ENCODE peak calls at places on chromosomes 16 and 17, in four cellular contexts. One of them, this sample, is unnamed.

GRCh38 chr17:21470861-21471260 is 94.7 kb downstream of the KCNJ12 start:
- DNase-seq in HAP-1: no peak
- DNase-seq in CD4-positive, CD25-positive, alpha-beta regulatory T cell: no peak
- DNase-seq in lung: no peak
- DNase-seq in this sample: no peak

GRCh38 chr17:83177611-83178532 is 98.5 kb downstream of the METRNL start:
- DNase-seq in lung: peak; percentile 26
- DNase-seq in CD4-positive, CD25-positive, alpha-beta regulatory T cell: no peak
- DNase-seq in HAP-1: no peak
- DNase-seq in this sample: no peak

GRCh38 chr17:77087650-77088454 is 52.9 kb upstream of the SEC14L1 start:
- DNase-seq in lung: no peak
- DNase-seq in HAP-1: no peak
- DNase-seq in CD4-positive, CD25-positive, alpha-beta regulatory T cell: no peak
- DNase-seq in this sample: no peak

GRCh38 chr17:43855061-43855460 is 8.1 kb downstream of the CD300LG start:
- DNase-seq in HAP-1: no peak
- DNase-seq in CD4-positive, CD25-positive, alpha-beta regulatory T cell: no peak
- DNase-seq in lung: no peak
- DNase-seq in this sample: no peak

GRCh38 chr16:78444-79145 is 570 bp downstream of the MPG start:
- DNase-seq in HAP-1: no peak
- DNase-seq in lung: no peak
- DNase-seq in CD4-positive, CD25-positive, alpha-beta regulatory T cell: no peak
- DNase-seq in this sample: no peak

GRCh38 chr16:58467915-58468314 is 32.0 kb upstream of the NDRG4 start:
- DNase-seq in lung: no peak
- DNase-seq in HAP-1: no peak
- DNase-seq in CD4-positive, CD25-positive, alpha-beta regulatory T cell: no peak
- DNase-seq in this sample: no peak

GRCh38 chr17:50562266-50563094 is 2.0 kb downstream of the CACNA1G start:
- DNase-seq in lung: no peak
- DNase-seq in CD4-positive, CD25-positive, alpha-beta regulatory T cell: peak; percentile 19
- DNase-seq in HAP-1: no peak
- DNase-seq in this sample: no peak

GRCh38 chr17:77058016-77058415 is 82.8 kb upstream of the SEC14L1 start:
- DNase-seq in HAP-1: no peak
- DNase-seq in CD4-positive, CD25-positive, alpha-beta regulatory T cell: no peak
- DNase-seq in lung: no peak
- DNase-seq in this sample: no peak

GRCh38 chr17:20256144-20256543 is 211.2 kb downstream of the LGALS9B start:
- DNase-seq in CD4-positive, CD25-positive, alpha-beta regulatory T cell: no peak
- DNase-seq in lung: no peak
- DNase-seq in HAP-1: no peak
- DNase-seq in this sample: no peak

GRCh38 chr17:49971848-49972485 is 3.0 kb downstream of the DLX4 start:
- DNase-seq in lung: no peak
- DNase-seq in CD4-positive, CD25-positive, alpha-beta regulatory T cell: no peak
- DNase-seq in HAP-1: peak; percentile 71
- DNase-seq in this sample: no peak

GRCh38 chr17:18004345-18004744 is 31.7 kb downstream of the DRC3 start:
- DNase-seq in CD4-positive, CD25-positive, alpha-beta regulatory T cell: no peak
- DNase-seq in HAP-1: no peak
- DNase-seq in lung: no peak
- DNase-seq in this sample: no peak

GRCh38 chr16:48098472-48098871 is 57.3 kb downstream of the ABCC12 start:
- DNase-seq in CD4-positive, CD25-positive, alpha-beta regulatory T cell: no peak
- DNase-seq in HAP-1: no peak
- DNase-seq in lung: no peak
- DNase-seq in this sample: no peak

GRCh38 chr17:1561420-1562177 is 993 bp downstream of the PITPNA start:
- DNase-seq in HAP-1: peak; percentile 38
- DNase-seq in CD4-positive, CD25-positive, alpha-beta regulatory T cell: peak; percentile 43
- DNase-seq in lung: no peak
- DNase-seq in this sample: no peak

GRCh38 chr17:37608369-37609169 is 649 bp downstream of the SYNRG start:
- DNase-seq in lung: no peak
- DNase-seq in HAP-1: peak; percentile 77
- DNase-seq in CD4-positive, CD25-positive, alpha-beta regulatory T cell: no peak
- DNase-seq in this sample: no peak

GRCh38 chr17:7218774-7219173 is 862 bp downstream of the DLG4 start:
- DNase-seq in CD4-positive, CD25-positive, alpha-beta regulatory T cell: no peak
- DNase-seq in HAP-1: no peak
- DNase-seq in lung: no peak
- DNase-seq in this sample: no peak

GRCh38 chr17:49845210-49845782 is 2.6 kb downstream of the TAC4 start:
- DNase-seq in HAP-1: no peak
- DNase-seq in lung: no peak
- DNase-seq in CD4-positive, CD25-positive, alpha-beta regulatory T cell: no peak
- DNase-seq in this sample: no peak

GRCh38 chr17:8121531-8122390 is 2.1 kb downstream of the HES7 start:
- DNase-seq in CD4-positive, CD25-positive, alpha-beta regulatory T cell: peak; percentile 35
- DNase-seq in lung: no peak
- DNase-seq in HAP-1: peak; percentile 82
- DNase-seq in this sample: no peak

GRCh38 chr16:24896439-24896838 is 50.7 kb downstream of the SLC5A11 start:
- DNase-seq in lung: no peak
- DNase-seq in CD4-positive, CD25-positive, alpha-beta regulatory T cell: no peak
- DNase-seq in HAP-1: no peak
- DNase-seq in this sample: no peak

GRCh38 chr17:47879028-47879585 is 16.9 kb upstream of the SP2 start:
- DNase-seq in CD4-positive, CD25-positive, alpha-beta regulatory T cell: no peak
- DNase-seq in lung: no peak
- DNase-seq in HAP-1: no peak
- DNase-seq in this sample: peak; percentile 44

GRCh38 chr16:86457621-86458456 is 52.5 kb upstream of the FOXF1 start:
- DNase-seq in lung: no peak
- DNase-seq in CD4-positive, CD25-positive, alpha-beta regulatory T cell: no peak
- DNase-seq in HAP-1: no peak
- DNase-seq in this sample: peak; percentile 90

GRCh38 chr16:86501989-86502855 is 8.1 kb upstream of the FOXF1 start:
- DNase-seq in CD4-positive, CD25-positive, alpha-beta regulatory T cell: no peak
- DNase-seq in HAP-1: no peak
- DNase-seq in lung: no peak
- DNase-seq in this sample: no peak

GRCh38 chr17:51901242-51901641 is 257.3 kb downstream of the CA10 start:
- DNase-seq in CD4-positive, CD25-positive, alpha-beta regulatory T cell: no peak
- DNase-seq in HAP-1: no peak
- DNase-seq in lung: no peak
- DNase-seq in this sample: no peak

GRCh38 chr16:48613061-48613957 is 3.3 kb upstream of the N4BP1 start:
- DNase-seq in CD4-positive, CD25-positive, alpha-beta regulatory T cell: peak; percentile 83
- DNase-seq in HAP-1: no peak
- DNase-seq in lung: no peak
- DNase-seq in this sample: no peak

GRCh38 chr17:31509095-31509804 is 117.8 kb downstream of the RAB11FIP4 start:
- DNase-seq in HAP-1: no peak
- DNase-seq in lung: no peak
- DNase-seq in CD4-positive, CD25-positive, alpha-beta regulatory T cell: no peak
- DNase-seq in this sample: no peak

GRCh38 chr16:48536600-48537200 is 73.3 kb downstream of the N4BP1 start:
- DNase-seq in lung: no peak
- DNase-seq in HAP-1: no peak
- DNase-seq in CD4-positive, CD25-positive, alpha-beta regulatory T cell: no peak
- DNase-seq in this sample: no peak

GRCh38 chr17:7435676-7436555 is 681 bp downstream of the TMEM102 start:
- DNase-seq in lung: peak; percentile 49
- DNase-seq in CD4-positive, CD25-positive, alpha-beta regulatory T cell: no peak
- DNase-seq in HAP-1: peak; percentile 77
- DNase-seq in this sample: no peak

GRCh38 chr17:77420804-77421634 is 280.2 kb downstream of the SEC14L1 start:
- DNase-seq in lung: no peak
- DNase-seq in CD4-positive, CD25-positive, alpha-beta regulatory T cell: peak; percentile 39
- DNase-seq in HAP-1: no peak
- DNase-seq in this sample: peak; percentile 89

GRCh38 chr16:50011707-50012106 is 13.3 kb upstream of the CNEP1R1 start:
- DNase-seq in lung: peak; percentile 31
- DNase-seq in HAP-1: no peak
- DNase-seq in CD4-positive, CD25-positive, alpha-beta regulatory T cell: no peak
- DNase-seq in this sample: no peak

GRCh38 chr17:67212716-67213417 is 32.1 kb downstream of the HELZ start:
- DNase-seq in HAP-1: no peak
- DNase-seq in lung: no peak
- DNase-seq in CD4-positive, CD25-positive, alpha-beta regulatory T cell: no peak
- DNase-seq in this sample: peak; percentile 39

GRCh38 chr16:3215601-3216262 is 19.2 kb downstream of the ZNF200 start:
- DNase-seq in HAP-1: no peak
- DNase-seq in lung: no peak
- DNase-seq in CD4-positive, CD25-positive, alpha-beta regulatory T cell: peak; percentile 28
- DNase-seq in this sample: no peak

GRCh38 chr17:6305613-6306360 is 129.1 kb downstream of the AIPL1 start:
- DNase-seq in CD4-positive, CD25-positive, alpha-beta regulatory T cell: no peak
- DNase-seq in HAP-1: no peak
- DNase-seq in lung: no peak
- DNase-seq in this sample: no peak

GRCh38 chr16:57314161-57314785 is 29.8 kb upstream of the PLLP start:
- DNase-seq in HAP-1: no peak
- DNase-seq in lung: no peak
- DNase-seq in CD4-positive, CD25-positive, alpha-beta regulatory T cell: no peak
- DNase-seq in this sample: no peak

GRCh38 chr17:83203472-83204221 is 124.2 kb downstream of the METRNL start:
- DNase-seq in lung: no peak
- DNase-seq in CD4-positive, CD25-positive, alpha-beta regulatory T cell: no peak
- DNase-seq in HAP-1: peak; percentile 6
- DNase-seq in this sample: no peak

GRCh38 chr17:2050246-2050866 is 4.5 kb upstream of the HIC1 start:
- DNase-seq in CD4-positive, CD25-positive, alpha-beta regulatory T cell: peak; percentile 68
- DNase-seq in HAP-1: peak; percentile 79
- DNase-seq in lung: no peak
- DNase-seq in this sample: no peak

GRCh38 chr16:74117798-74118197 is 178.8 kb upstream of the PSMD7 start:
- DNase-seq in HAP-1: no peak
- DNase-seq in lung: no peak
- DNase-seq in CD4-positive, CD25-positive, alpha-beta regulatory T cell: no peak
- DNase-seq in this sample: no peak

GRCh38 chr17:57940217-57940616 is 15.0 kb downstream of the CUEDC1 start:
- DNase-seq in lung: no peak
- DNase-seq in CD4-positive, CD25-positive, alpha-beta regulatory T cell: no peak
- DNase-seq in HAP-1: no peak
- DNase-seq in this sample: no peak

GRCh38 chr16:22001591-22001990 is 675 bp upstream of the PDZD9 start:
- DNase-seq in CD4-positive, CD25-positive, alpha-beta regulatory T cell: no peak
- DNase-seq in HAP-1: no peak
- DNase-seq in lung: no peak
- DNase-seq in this sample: no peak
- H3K4me3 ChIP-seq in CD4-positive, CD25-positive, alpha-beta regulatory T cell: no peak overlapping the region
- H3K4me3 ChIP-seq in HAP-1: no peak overlapping the region
- H3K4me3 ChIP-seq in lung: no peak overlapping the region
- H3K4me3 ChIP-seq in this sample: no peak overlapping the region

DNA sequence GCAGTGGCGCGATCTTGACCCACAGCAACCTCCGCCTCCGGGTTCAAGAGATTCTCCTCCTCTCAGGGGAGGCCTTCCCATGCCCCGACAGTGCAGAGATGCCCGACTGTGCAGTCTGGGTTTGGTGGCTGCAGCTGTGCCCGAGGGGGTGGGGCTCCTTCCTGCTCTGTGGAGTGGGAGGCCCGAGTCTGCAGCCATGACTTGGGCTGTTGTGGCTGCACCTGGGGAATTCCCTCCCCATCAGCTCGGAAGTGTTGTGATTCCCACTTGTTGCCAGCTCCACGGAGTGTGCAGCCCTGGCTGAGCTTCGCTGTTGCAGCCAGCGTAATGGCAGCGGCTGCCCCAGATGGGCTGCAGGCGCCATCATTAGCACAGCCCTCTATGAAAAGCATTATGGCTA is 66.4 kb upstream of the SMIM36 start:
- DNase-seq in lung: no peak
- DNase-seq in CD4-positive, CD25-positive, alpha-beta regulatory T cell: no peak
- DNase-seq in HAP-1: peak; percentile 26
- DNase-seq in this sample: no peak
- H3K4me3 ChIP-seq in lung: peak overlapping the region; percentile 8
- H3K4me3 ChIP-seq in CD4-positive, CD25-positive, alpha-beta regulatory T cell: peak overlapping the region; percentile 73
- H3K4me3 ChIP-seq in HAP-1: no peak overlapping the region
- H3K4me3 ChIP-seq in this sample: no peak overlapping the region

GRCh38 chr16:65896448-65897153 is 469.9 kb upstream of the CDH5 start:
- DNase-seq in HAP-1: no peak
- DNase-seq in lung: no peak
- DNase-seq in CD4-positive, CD25-positive, alpha-beta regulatory T cell: no peak
- DNase-seq in this sample: no peak
- H3K4me3 ChIP-seq in HAP-1: no peak overlapping the region
- H3K4me3 ChIP-seq in lung: no peak overlapping the region
- H3K4me3 ChIP-seq in CD4-positive, CD25-positive, alpha-beta regulatory T cell: no peak overlapping the region
- H3K4me3 ChIP-seq in this sample: no peak overlapping the region

DNA sequence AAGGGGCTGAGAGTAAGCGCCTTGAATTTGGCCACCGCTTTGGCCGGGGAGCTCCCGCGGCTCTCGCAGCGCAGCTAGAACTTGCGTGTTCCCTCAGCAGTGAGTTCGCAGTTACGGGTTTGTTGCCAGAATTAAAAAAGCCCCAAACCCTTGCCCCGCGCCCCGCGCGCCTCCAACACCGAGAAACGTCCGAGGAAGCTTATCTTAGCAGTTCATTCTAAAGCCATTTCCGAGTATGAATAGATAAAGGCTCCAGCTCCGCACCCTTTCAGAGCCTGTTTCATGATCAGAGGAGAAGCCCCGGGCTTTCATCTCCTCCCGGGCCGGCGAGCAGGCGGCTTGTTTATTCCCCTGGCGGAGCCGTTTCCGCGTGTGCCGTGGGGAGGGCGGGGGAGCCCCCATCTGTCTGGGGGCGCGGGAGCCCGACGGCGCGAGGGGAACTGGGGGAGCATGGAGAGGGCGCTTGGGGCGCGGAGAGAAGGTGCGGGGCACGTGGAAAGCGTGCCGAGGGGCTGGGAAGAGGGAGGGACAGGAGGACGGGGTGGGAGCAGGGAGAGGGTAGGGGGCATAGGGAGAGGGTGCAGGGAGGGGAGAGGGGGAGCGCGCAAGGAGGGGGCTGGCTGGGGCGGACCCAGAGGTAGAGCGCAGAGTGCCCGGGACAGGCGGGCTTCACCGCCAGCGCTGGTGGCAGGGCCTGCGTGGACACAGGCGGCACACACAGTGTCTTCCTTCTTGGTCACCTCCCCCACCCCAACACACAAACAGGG is 9.9 kb downstream of the TBX4 start:
- DNase-seq in HAP-1: peak; percentile 27
- DNase-seq in lung: no peak
- DNase-seq in CD4-positive, CD25-positive, alpha-beta regulatory T cell: no peak
- DNase-seq in this sample: no peak
- H3K4me3 ChIP-seq in HAP-1: peak overlapping the region; percentile 4
- H3K4me3 ChIP-seq in lung: no peak overlapping the region
- H3K4me3 ChIP-seq in CD4-positive, CD25-positive, alpha-beta regulatory T cell: no peak overlapping the region
- H3K4me3 ChIP-seq in this sample: peak overlapping the region; percentile 30

DNA sequence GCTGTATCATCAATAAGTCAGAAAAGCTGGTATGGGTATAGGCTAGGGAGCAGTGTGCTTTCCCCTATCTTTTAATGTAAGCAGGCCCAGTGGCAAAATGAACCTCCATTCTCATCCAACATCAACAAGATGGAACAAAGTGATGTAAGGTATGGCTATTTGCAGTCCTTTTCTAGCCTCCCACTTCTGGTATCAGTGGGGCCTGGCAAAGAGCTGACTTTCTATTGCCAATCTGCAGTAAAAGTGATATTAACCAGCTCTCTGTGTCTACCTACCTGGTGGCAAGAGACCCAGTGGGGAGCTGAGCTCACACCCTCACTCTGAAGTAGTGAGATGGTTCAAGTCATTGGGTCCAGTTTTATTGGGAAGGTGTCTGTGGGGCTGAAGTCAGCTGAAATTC is 1492.6 kb downstream of the CDH11 start:
- DNase-seq in HAP-1: no peak
- DNase-seq in lung: no peak
- DNase-seq in CD4-positive, CD25-positive, alpha-beta regulatory T cell: no peak
- DNase-seq in this sample: no peak
- H3K4me3 ChIP-seq in HAP-1: no peak overlapping the region
- H3K4me3 ChIP-seq in lung: no peak overlapping the region
- H3K4me3 ChIP-seq in CD4-positive, CD25-positive, alpha-beta regulatory T cell: no peak overlapping the region
- H3K4me3 ChIP-seq in this sample: no peak overlapping the region